ENCODE peak calls at places on chromosomes 1 and 21, in ten cellular contexts. T is suprapubic skin, W is tibial artery, I is HCT116, D is psoas muscle, O is transverse colon, C is A549, M is thoracic aorta, Y is cardiac muscle cell, L is uterus. F is an unnamed sample.
A peak's percentile ranks its signal among the peaks of the same experiment; 100 is the strongest.

GRCh38 chr1:8025061-8025670 is 943 bp downstream of the ERRFI1 start:
- DNase-seq in I (no peak), L (no peak), O (no peak), M (no peak), W (no peak), T (no peak), Y (peak; percentile 13), D (no peak), C (no peak), F (no peak)

GRCh38 chr1:218330043-218330623 is 15.0 kb upstream of the TGFB2 start:
- DNase-seq in Y (peak; percentile 44), O (no peak), W (no peak), C (peak; percentile 43), T (no peak), M (no peak), L (no peak), I (peak; percentile 31), D (no peak), F (no peak)

GRCh38 chr1:164771001-164771550 is 212.1 kb downstream of the PBX1 start:
- DNase-seq in M (no peak), T (no peak), W (no peak), C (no peak), Y (peak; percentile 37), D (no peak), O (no peak), L (no peak), I (no peak), F (no peak)

GRCh38 chr1:241310451-241310850 is 46.6 kb downstream of the RGS7 start:
- DNase-seq in O (no peak), D (no peak), Y (no peak), T (no peak), L (no peak), I (no peak), W (no peak), M (no peak), C (no peak), F (no peak)

GRCh38 chr1:146036241-146036989 is 14.9 kb upstream of the HJV start:
- DNase-seq in L (no peak), Y (no peak), M (no peak), D (no peak), I (no peak), C (no peak), O (no peak), W (no peak), T (no peak), F (no peak)

GRCh38 chr1:115717541-115717940 is 51.0 kb downstream of the CASQ2 start:
- DNase-seq in Y (peak; percentile 61), O (peak; percentile 32), L (peak; percentile 38), W (peak; percentile 55), D (peak; percentile 69), C (no peak), I (peak; percentile 32), T (no peak), M (no peak), F (no peak)

GRCh38 chr1:36471830-36472641 is 7.9 kb upstream of the MRPS15 start:
- DNase-seq in Y (no peak), O (no peak), C (no peak), I (no peak), L (no peak), D (no peak), M (no peak), W (no peak), T (no peak), F (no peak)

GRCh38 chr1:236795757-236796719 is 946 bp downstream of the MTR start:
- DNase-seq in O (no peak), C (no peak), D (no peak), I (peak; percentile 7), W (no peak), L (no peak), T (no peak), Y (peak; percentile 34), M (no peak), F (no peak)

DNA sequence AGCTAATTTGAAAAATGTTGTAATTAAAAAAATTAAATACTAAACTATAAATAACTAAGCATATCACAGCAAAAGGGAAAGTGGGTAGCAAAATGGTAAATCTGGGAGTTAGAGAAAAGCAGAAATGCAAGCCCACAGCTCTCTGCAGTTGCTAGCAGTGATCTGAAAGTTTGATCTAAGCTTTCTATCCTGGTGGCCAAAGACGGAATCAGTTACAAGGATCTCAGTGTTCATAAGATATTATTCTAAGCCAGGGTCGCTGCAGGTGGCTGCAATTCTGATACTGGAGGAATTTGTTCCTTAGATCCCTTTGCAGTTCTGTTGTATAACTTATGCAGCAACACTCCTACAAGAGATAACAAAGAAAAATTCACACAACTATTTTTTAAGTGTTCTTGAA is 363.7 kb downstream of the SETD4 start:
- DNase-seq in I (no peak), C (no peak), D (no peak), W (no peak), L (no peak), T (no peak), M (no peak), Y (peak; percentile 2), O (no peak), F (no peak)
- TF ChIP-seq CTCF in I (peak; percentile 8), C (no peak), D (no peak), W (no peak), L (no peak), T (no peak), M (no peak), Y (no peak), O (no peak), F (no peak)

GRCh38 chr1:1141911-1142250 is 26.0 kb upstream of the C1orf159 start:
- DNase-seq in M (no peak), C (no peak), W (no peak), I (no peak), D (no peak), T (no peak), O (no peak), Y (no peak), L (no peak), F (no peak)

GRCh38 chr1:1144122-1144842 is 28.4 kb upstream of the C1orf159 start:
- DNase-seq in C (no peak), I (no peak), W (no peak), Y (no peak), M (no peak), L (no peak), O (peak; percentile 86), D (no peak), T (no peak), F (no peak)

GRCh38 chr1:1142844-1143243 is 27.0 kb upstream of the C1orf159 start:
- DNase-seq in W (no peak), D (no peak), L (no peak), T (no peak), Y (no peak), M (no peak), C (no peak), I (no peak), O (peak; percentile 16), F (no peak)

GRCh38 chr1:1144843-1145546 is 28.7 kb upstream of the TTLL10 start:
- DNase-seq in W (no peak), Y (no peak), T (no peak), M (no peak), C (no peak), D (no peak), I (no peak), L (no peak), O (peak; percentile 79), F (no peak)

DNA sequence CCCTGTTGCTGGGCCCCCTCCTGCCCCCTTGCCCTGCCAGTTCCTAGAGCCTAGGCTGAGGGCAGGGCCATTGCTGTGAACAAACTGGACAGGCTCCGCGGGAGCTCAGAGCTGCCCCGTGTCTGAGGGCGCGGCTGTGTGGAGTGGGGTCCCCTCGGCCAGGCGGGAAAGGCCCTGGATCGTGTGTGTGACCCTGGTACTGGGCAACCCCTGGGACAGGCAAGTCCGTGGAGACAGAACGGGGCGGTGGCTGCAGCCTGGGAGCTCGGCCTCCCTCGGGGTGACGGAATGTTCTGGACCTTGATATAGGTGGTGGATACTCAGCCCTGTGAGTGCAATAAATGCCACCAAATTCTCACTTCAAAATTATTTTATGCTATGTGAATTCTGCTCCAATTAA is 27.7 kb upstream of the C1orf159 start:
- DNase-seq in I (no peak), Y (no peak), D (no peak), O (peak; percentile 79), M (no peak), T (no peak), L (no peak), W (no peak), C (no peak), F (no peak)
- H3K4me3 ChIP-seq in I (no peak overlapping the region), Y (no peak overlapping the region), D (no peak overlapping the region), O (no peak overlapping the region), M (no peak overlapping the region), T (no peak overlapping the region), L (no peak overlapping the region), W (no peak overlapping the region), C (no peak overlapping the region), F (no peak overlapping the region)

GRCh38 chr1:152645146-152645545 is 18.0 kb upstream of the LCE2D start:
- DNase-seq in I (no peak), W (no peak), C (no peak), M (no peak), L (no peak), T (no peak), Y (no peak), D (no peak), O (no peak), F (no peak)

DNA sequence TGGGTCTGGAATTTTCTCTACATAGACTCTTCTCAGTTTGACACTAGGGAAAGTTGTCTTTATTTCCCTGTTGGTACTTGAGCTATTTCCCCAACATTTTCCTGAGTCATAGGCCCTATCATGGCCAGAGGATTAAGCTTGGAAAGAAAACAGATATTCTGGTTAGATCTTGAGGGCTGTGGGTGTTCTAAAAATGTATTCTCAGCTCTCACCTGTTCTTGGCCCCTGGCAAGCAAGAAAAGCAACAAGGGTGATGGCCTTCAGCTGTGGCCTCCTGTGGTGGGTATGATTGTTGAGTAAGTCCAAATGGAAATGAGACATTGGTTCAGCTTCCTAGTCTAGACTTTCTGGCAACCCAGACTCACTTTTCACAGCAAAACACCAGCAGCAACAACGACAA is 17.4 kb upstream of the LCE3A start:
- DNase-seq in L (no peak), C (no peak), Y (no peak), I (no peak), D (no peak), M (no peak), T (no peak), W (no peak), O (no peak), F (no peak)
- H3K9me3 ChIP-seq in L (no peaks in the 10 kb centered on the region), C (no peaks in the 10 kb centered on the region), Y (no peaks in the 10 kb centered on the region), I (no peaks in the 10 kb centered on the region), D (no peaks in the 10 kb centered on the region), M (no peaks in the 10 kb centered on the region), T (no peaks in the 10 kb centered on the region), W (no peaks in the 10 kb centered on the region), O (peaks cover 4% of the 10 kb centered on the region), F (peaks cover 32% of the 10 kb centered on the region)

GRCh38 chr21:30829659-30830058 is at the start of gene KRTAP7-1:
- DNase-seq in I (no peak), Y (no peak), C (no peak), M (no peak), T (no peak), W (no peak), O (no peak), D (no peak), L (no peak), F (no peak)

DNA sequence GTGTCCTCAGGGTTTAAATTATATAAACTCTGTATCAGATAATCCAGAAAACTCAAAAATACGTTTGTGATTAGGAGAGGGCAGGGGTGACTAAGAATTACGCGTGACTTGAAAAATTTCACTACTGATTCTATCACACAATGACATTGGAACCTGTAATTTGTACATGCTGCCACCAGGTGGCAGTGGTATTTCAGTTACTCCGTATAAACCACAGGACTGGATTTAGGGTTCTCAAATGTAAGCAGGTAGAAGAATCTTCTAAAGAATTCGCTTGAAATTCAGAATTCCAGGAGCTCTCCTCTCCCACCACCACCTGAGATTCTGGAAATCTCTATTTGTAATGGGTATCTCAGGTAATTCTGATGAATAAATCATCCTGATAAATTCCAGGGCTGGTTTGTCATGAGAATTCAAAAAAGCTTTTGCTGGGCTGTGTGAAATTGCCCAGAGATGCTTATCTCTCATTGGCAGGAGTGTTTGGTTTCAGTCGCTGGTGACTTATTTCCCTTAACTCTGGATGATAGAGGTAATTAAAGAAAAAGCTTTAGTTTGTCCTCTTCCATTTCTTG is 1.7 kb upstream of the KRTAP7-1 start:
- DNase-seq in O (no peak), W (no peak), T (no peak), Y (peak; percentile 9), L (no peak), D (no peak), C (no peak), M (no peak), I (peak; percentile 3), F (no peak)
- TF ChIP-seq CTCF in O (peak; percentile 24), W (peak; percentile 6), T (no peak), Y (no peak), L (no peak), D (peak; percentile 25), C (peak; percentile 8), M (peak; percentile 13), I (peak; percentile 48), F (peak; percentile 53)